ENCODE peak calls at places on chromosomes 13 and 19, in six cellular contexts. N is immature natural killer cell, G is T-helper 17 cell, J is kidney tubule cell, C is neural crest cell, Q is cardiac muscle cell. X is an unnamed sample.

GRCh38 chr19:1038995-1039645 is 787 bp upstream of the ABCA7 start:
- DNase-seq in N (no peak), G (no peak), J (no peak), C (no peak), Q (peak), X (no peak)

GRCh38 chr19:47241919-47242644 is 11.1 kb upstream of the BBC3 start:
- DNase-seq in N (no peak), G (no peak), J (no peak), C (no peak), Q (no peak), X (no peak)

GRCh38 chr13:112246731-112247470 is 129.3 kb upstream of the SPACA7 start:
- DNase-seq in N (no peak), G (no peak), J (no peak), C (no peak), Q (no peak), X (no peak)

GRCh38 chr13:48125794-48126228 is 30.9 kb upstream of the MED4 start:
- DNase-seq in N (no peak), G (no peak), J (peak), C (no peak), Q (peak), X (no peak)

GRCh38 chr13:33111414-33112110 is 95.3 kb downstream of the KL start:
- DNase-seq in N (no peak), G (no peak), J (no peak), C (no peak), Q (peak), X (no peak)

GRCh38 chr19:36169084-36169760 is 17.0 kb upstream of the COX7A1 start:
- DNase-seq in N (no peak), G (no peak), J (no peak), C (no peak), Q (peak), X (no peak)

GRCh38 chr13:92054389-92054788 is 656.0 kb downstream of the GPC5 start:
- DNase-seq in N (no peak), G (no peak), J (no peak), C (no peak), Q (no peak), X (no peak)

GRCh38 chr19:2270157-2270571 is 11.8 kb downstream of the PEAK3 start:
- DNase-seq in N (peak), G (no peak), J (no peak), C (no peak), Q (no peak), X (peak)

GRCh38 chr19:16915734-16916133 is 26.9 kb downstream of the F2RL3 start:
- DNase-seq in N (no peak), G (no peak), J (no peak), C (no peak), Q (no peak), X (no peak)

GRCh38 chr13:31827707-31828106 is 88.4 kb downstream of the RXFP2 start:
- DNase-seq in N (no peak), G (no peak), J (no peak), C (no peak), Q (no peak), X (no peak)

GRCh38 chr13:39106216-39106995 is 68.2 kb downstream of the NHLRC3 start:
- DNase-seq in N (no peak), G (no peak), J (peak), C (no peak), Q (no peak), X (no peak)

GRCh38 chr13:95258619-95259194 is 42.5 kb downstream of the ABCC4 start:
- DNase-seq in N (no peak), G (no peak), J (peak), C (no peak), Q (no peak), X (no peak)

GRCh38 chr19:47433121-47433520 is 13.8 kb upstream of the MEIS3 start:
- DNase-seq in N (no peak), G (no peak), J (no peak), C (no peak), Q (peak), X (no peak)

X was measured in T-helper 9 cell.